ENCODE peak calls at places on chromosomes 12 and 14, in eight cellular contexts. Q is stimulated activated CD4-positive, alpha-beta T cell treated with anti-CD3 and anti-CD28 coated beads, TNF-alpha, amount 100 ng/mL, for 1 hour; D is A172; K is H9; P is NCI-H1092 treated with DMSO at 0.1 percent for 48 hours; V is frontal cortex; E is pancreas; W is T-helper 9 cell. T is an unnamed sample.

GRCh38 chr14:21494902-21495762 is 16.0 kb downstream of the METTL3 start:
- DNase-seq in Q (no peak), D (no peak), K (no peak), P (no peak), V (no peak), E (no peak), W (no peak), T (no peak)

GRCh38 chr14:99123208-99123870 is 148.7 kb downstream of the BCL11B start:
- DNase-seq in Q (no peak), D (no peak), K (no peak), P (no peak), V (no peak), E (no peak), W (no peak), T (no peak)

GRCh38 chr14:100285021-100285912 is 21.0 kb downstream of the SLC25A29 start:
- DNase-seq in Q (peak), D (no peak), K (peak), P (peak), V (peak), E (peak), W (peak), T (peak)

GRCh38 chr14:61388976-61389576 is 67.7 kb downstream of the PRKCH start:
- DNase-seq in Q (no peak), D (peak), K (no peak), P (no peak), V (no peak), E (no peak), W (no peak), T (no peak)

GRCh38 chr12:31118347-31118830 is 44.7 kb downstream of the DDX11 start:
- DNase-seq in Q (no peak), D (no peak), K (peak), P (peak), V (no peak), E (peak), W (no peak), T (no peak)

GRCh38 chr14:28913056-28913455 is 146.5 kb downstream of the FOXG1 start:
- DNase-seq in Q (no peak), D (no peak), K (no peak), P (no peak), V (no peak), E (no peak), W (no peak), T (no peak)

GRCh38 chr12:79547044-79547734 is 143.6 kb downstream of the PAWR start:
- DNase-seq in Q (no peak), D (peak), K (peak), P (no peak), V (no peak), E (no peak), W (no peak), T (no peak)

GRCh38 chr12:53048033-53048779 is 1.7 kb upstream of the TNS2 start:
- DNase-seq in Q (no peak), D (peak), K (peak), P (peak), V (peak), E (peak), W (no peak), T (peak)

GRCh38 chr12:25187781-25188180 is 7.2 kb downstream of the DNAI7 start:
- DNase-seq in Q (no peak), D (peak), K (no peak), P (no peak), V (no peak), E (no peak), W (no peak), T (no peak)

GRCh38 chr14:60958146-60958545 is 22.7 kb downstream of the TRMT5 start:
- DNase-seq in Q (no peak), D (no peak), K (no peak), P (no peak), V (no peak), E (no peak), W (no peak), T (no peak)

GRCh38 chr14:101101456-101102056 is 198.0 kb upstream of the RTL1 start:
- DNase-seq in Q (no peak), D (no peak), K (no peak), P (no peak), V (no peak), E (peak), W (no peak), T (no peak)

GRCh38 chr14:20632448-20632830 is 9.1 kb downstream of the OR6S1 start:
- DNase-seq in Q (no peak), D (no peak), K (no peak), P (no peak), V (no peak), E (no peak), W (no peak), T (no peak)

GRCh38 chr14:90288646-90289355 is 32.4 kb downstream of the PSMC1 start:
- DNase-seq in Q (no peak), D (no peak), K (no peak), P (peak), V (no peak), E (no peak), W (no peak), T (no peak)

GRCh38 chr12:16530268-16530865 is 75.6 kb downstream of the LMO3 start:
- DNase-seq in Q (no peak), D (no peak), K (no peak), P (peak), V (no peak), E (no peak), W (no peak), T (no peak)

GRCh38 chr14:59585891-59586554 is 9.4 kb upstream of the CCDC175 start:
- DNase-seq in Q (no peak), D (peak), K (no peak), P (no peak), V (no peak), E (no peak), W (no peak), T (no peak)

GRCh38 chr14:44778562-44778961 is 183.2 kb downstream of the KLHL28 start:
- DNase-seq in Q (no peak), D (peak), K (no peak), P (no peak), V (no peak), E (no peak), W (no peak), T (no peak)

GRCh38 chr12:111775205-111776193 is 8.8 kb downstream of the ALDH2 start:
- DNase-seq in Q (no peak), D (no peak), K (no peak), P (peak), V (no peak), E (peak), W (no peak), T (peak)

GRCh38 chr14:94601961-94602391 is 10.2 kb upstream of the SERPINA3 start:
- DNase-seq in Q (no peak), D (peak), K (peak), P (no peak), V (no peak), E (no peak), W (no peak), T (no peak)

GRCh38 chr12:30090258-30090657 is 306.5 kb upstream of the TMTC1 start:
- DNase-seq in Q (no peak), D (no peak), K (no peak), P (no peak), V (no peak), E (no peak), W (no peak), T (no peak)

GRCh38 chr14:21160061-21160610 is 4.3 kb upstream of the OR5AU1 start:
- DNase-seq in Q (no peak), D (no peak), K (no peak), P (no peak), V (no peak), E (no peak), W (no peak), T (no peak)

GRCh38 chr14:89615421-89615820 is 198.4 kb upstream of the FOXN3 start:
- DNase-seq in Q (no peak), D (no peak), K (no peak), P (no peak), V (no peak), E (no peak), W (no peak), T (no peak)

GRCh38 chr14:91299483-91300115 is 55.1 kb upstream of the GPR68 start:
- DNase-seq in Q (no peak), D (no peak), K (no peak), P (no peak), V (no peak), E (no peak), W (no peak), T (no peak)

GRCh38 chr12:109740694-109741245 is 27.1 kb downstream of the FAM222A start:
- DNase-seq in Q (no peak), D (no peak), K (no peak), P (no peak), V (no peak), E (peak), W (no peak), T (peak)

GRCh38 chr12:90062799-90063198 is 354.2 kb upstream of the ATP2B1 start:
- DNase-seq in Q (no peak), D (peak), K (no peak), P (no peak), V (no peak), E (no peak), W (no peak), T (no peak)

GRCh38 chr12:106954462-106955376 is 988 bp upstream of the TMEM263 start:
- DNase-seq in Q (peak), D (no peak), K (peak), P (no peak), V (peak), E (peak), W (peak), T (peak)

GRCh38 chr12:94571556-94571955 is 78.8 kb downstream of the TMCC3 start:
- DNase-seq in Q (no peak), D (peak), K (no peak), P (peak), V (no peak), E (no peak), W (no peak), T (no peak)

GRCh38 chr12:7650091-7650490 is 15.6 kb downstream of the APOBEC1 start:
- DNase-seq in Q (no peak), D (no peak), K (no peak), P (no peak), V (no peak), E (no peak), W (no peak), T (no peak)

GRCh38 chr12:18811268-18811667 is 73.3 kb downstream of the CAPZA3 start:
- DNase-seq in Q (no peak), D (no peak), K (no peak), P (no peak), V (no peak), E (no peak), W (no peak), T (no peak)

GRCh38 chr12:123094349-123095073 is 56.4 kb downstream of the PITPNM2 start:
- DNase-seq in Q (no peak), D (peak), K (no peak), P (no peak), V (no peak), E (no peak), W (no peak), T (no peak)

GRCh38 chr12:132488127-132489077 is 1.5 kb upstream of the FBRSL1 start:
- DNase-seq in Q (no peak), D (peak), K (no peak), P (no peak), V (no peak), E (peak), W (no peak), T (peak)

GRCh38 chr12:93883436-93884154 is 206.4 kb downstream of the CRADD start:
- DNase-seq in Q (no peak), D (peak), K (no peak), P (no peak), V (no peak), E (no peak), W (no peak), T (no peak)

GRCh38 chr14:96056509-96057422 is 17.6 kb downstream of the C14orf132 start:
- DNase-seq in Q (no peak), D (no peak), K (no peak), P (peak), V (no peak), E (no peak), W (no peak), T (no peak)